ENCODE peak calls at places on chromosomes 4 and X, in four cellular contexts. J is MM.1S, P is mesothelial cell of epicardium, K is dorsolateral prefrontal cortex. I is an unnamed sample.

GRCh38 chr4:57059890-57060716 is 50.1 kb downstream of the IGFBP7 start:
- DNase-seq in J (no peak), P (no peak), K (no peak), I (peak; percentile 15)

GRCh38 chr4:139243448-139244365 is 36.3 kb downstream of the MGARP start:
- DNase-seq in J (peak; percentile 56), P (no peak), K (no peak), I (no peak)

GRCh38 chr4:150822407-150822806 is 192.7 kb downstream of the LRBA start:
- DNase-seq in J (no peak), P (no peak), K (no peak), I (no peak)

GRCh38 chrX:57156397-57157049 is 19.3 kb upstream of the SPIN2A start:
- DNase-seq in J (peak; percentile 28), P (no peak), K (no peak), I (peak; percentile 38)

GRCh38 chrX:20271186-20271585 is 4.5 kb upstream of the RPS6KA3 start:
- DNase-seq in J (no peak), P (no peak), K (no peak), I (no peak)

GRCh38 chr4:186759990-186760389 is 36.3 kb upstream of the FAT1 start:
- DNase-seq in J (no peak), P (no peak), K (no peak), I (no peak)

GRCh38 chr4:13396161-13396560 is 88.0 kb downstream of the RAB28 start:
- DNase-seq in J (no peak), P (no peak), K (no peak), I (no peak)

GRCh38 chr4:101761405-101761804 is 29.1 kb upstream of the BANK1 start:
- DNase-seq in J (no peak), P (no peak), K (no peak), I (no peak)

GRCh38 chrX:37701588-37701987 is 16.0 kb downstream of the XK start:
- DNase-seq in J (no peak), P (no peak), K (no peak), I (no peak)

GRCh38 chr4:77181737-77182136 is 24.7 kb downstream of the CCNG2 start:
- DNase-seq in J (no peak), P (no peak), K (no peak), I (no peak)

GRCh38 chrX:77412631-77413030 is 34.6 kb upstream of the FGF16 start:
- DNase-seq in J (no peak), P (no peak), K (no peak), I (no peak)

DNA sequence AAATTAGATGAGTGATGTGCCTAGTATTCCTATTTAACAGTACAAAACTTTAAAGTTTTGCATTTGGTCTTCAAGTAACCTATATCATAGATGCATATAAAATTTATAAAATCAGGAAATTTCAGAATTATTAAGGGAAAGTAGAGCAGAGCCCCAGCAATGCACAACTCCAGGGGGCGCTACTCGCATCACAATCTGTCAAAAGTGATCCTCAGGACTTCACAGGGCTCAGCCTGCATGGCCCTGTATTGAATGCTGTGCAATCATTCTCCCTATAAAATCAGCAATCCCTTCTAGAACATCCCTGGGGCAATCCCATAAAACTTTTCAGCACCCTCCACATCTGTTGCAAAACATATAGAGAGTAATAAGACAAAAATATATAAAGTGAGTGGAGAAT is 12.4 kb upstream of the PPARGC1A start:
- DNase-seq in J (no peak), P (no peak), K (no peak), I (peak; percentile 15)
- TF ChIP-seq CTCF in J (peak; percentile 25), P (no peak), K (no peak), I (peak; percentile 28)

GRCh38 chr4:4524364-4524763 is 17.5 kb downstream of the STX18 start:
- DNase-seq in J (peak; percentile 90), P (no peak), K (no peak), I (peak; percentile 18)
- TF ChIP-seq CTCF in J (peak; percentile 54), P (no peak), K (no peak), I (no peak)

DNA sequence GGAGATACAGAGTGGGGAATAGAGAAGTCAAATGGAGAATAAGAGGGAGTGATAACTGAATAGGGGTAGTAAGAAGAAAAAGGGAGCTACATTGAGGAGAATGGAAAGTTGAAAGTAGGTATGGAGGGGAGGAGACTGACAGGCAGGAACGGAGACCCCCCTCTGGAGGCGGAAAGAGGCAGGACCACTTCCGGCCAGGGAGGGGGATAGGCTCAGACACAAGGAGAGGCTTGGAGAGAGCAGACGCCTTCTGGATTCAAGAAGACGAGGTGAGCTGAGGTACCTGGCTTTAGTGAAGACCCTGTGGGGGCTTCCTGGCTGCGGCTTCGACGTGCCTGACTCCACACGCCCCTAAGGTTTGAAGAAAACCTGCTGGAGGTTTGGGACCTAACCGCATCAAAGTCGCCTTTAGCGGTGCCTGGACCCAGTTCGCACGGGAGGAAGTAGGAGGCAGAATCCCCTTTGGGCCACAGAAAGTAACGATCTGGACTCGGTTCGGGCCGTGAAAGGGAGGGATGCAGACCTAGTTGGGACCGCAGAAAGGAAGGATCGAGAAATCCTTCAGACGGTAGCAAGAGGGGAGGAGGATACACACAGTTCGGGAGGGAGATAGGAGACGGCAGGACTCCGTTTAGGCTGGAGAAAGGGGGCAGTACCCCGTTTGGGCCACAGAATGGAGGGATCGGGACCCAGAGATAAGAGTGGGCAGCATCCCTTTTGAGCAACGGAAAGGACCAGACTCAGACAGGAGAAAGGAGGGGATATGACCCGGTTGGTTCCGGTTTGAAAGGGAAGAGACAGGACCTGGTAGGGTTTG is at the start of gene TRO:
- DNase-seq in J (no peak), P (peak; percentile 53), K (peak; percentile 32), I (no peak)
- TF ChIP-seq CTCF in J (no peak), P (no peak), K (no peak), I (no peak)

GRCh38 chr4:93475730-93476129 is 352.8 kb upstream of the ATOH1 start:
- DNase-seq in J (no peak), P (no peak), K (no peak), I (no peak)
- TF ChIP-seq CTCF in J (no peak), P (no peak), K (no peak), I (no peak)

GRCh38 chr4:41628916-41629315 is 91.0 kb downstream of the LIMCH1 start:
- DNase-seq in J (no peak), P (no peak), K (no peak), I (no peak)
- TF ChIP-seq CTCF in J (no peak), P (no peak), K (no peak), I (no peak)

GRCh38 chr4:65668201-65669007 is 1.9 kb downstream of the EPHA5 start:
- DNase-seq in J (no peak), P (peak; percentile 38), K (peak; percentile 53), I (no peak)

GRCh38 chr4:65671402-65671801 is 1.1 kb upstream of the EPHA5 start:
- DNase-seq in J (no peak), P (no peak), K (no peak), I (no peak)

GRCh38 chr4:65669981-65670330 is 333 bp downstream of the EPHA5 start:
- DNase-seq in J (no peak), P (no peak), K (no peak), I (no peak)

GRCh38 chr4:65669008-65669971 is 999 bp downstream of the EPHA5 start:
- DNase-seq in J (no peak), P (peak; percentile 39), K (no peak), I (no peak)

GRCh38 chr4:65670331-65671031 is at the start of gene EPHA5:
- DNase-seq in J (peak; percentile 25), P (peak; percentile 82), K (peak; percentile 79), I (no peak)
- TF ChIP-seq CTCF in J (no peak), P (no peak), K (no peak), I (no peak)

GRCh38 chr4:161564230-161564834 is 599.5 kb downstream of the FSTL5 start:
- DNase-seq in J (peak; percentile 25), P (no peak), K (no peak), I (peak; percentile 8)
- TF ChIP-seq CTCF in J (no peak), P (peak; percentile 51), K (peak; percentile 12), I (no peak)

I was measured in NB4.